ENCODE peak calls at places on chromosomes 2 and 18, in six cellular contexts. U is neuronal stem cell, H is mesenchymal stem cell, V is H9, W is trophoblast cell, I is H1. J is an unnamed sample.

GRCh38 chr2:65662654-65663432 is 230.4 kb upstream of the SPRED2 start:
- DNase-seq in U (no peak), H (peak), V (no peak), W (no peak), I (no peak), J (peak)

GRCh38 chr2:54671875-54672586 is 51.4 kb upstream of the EML6 start:
- DNase-seq in U (no peak), H (no peak), V (no peak), W (no peak), I (no peak), J (peak)

GRCh38 chr2:153101187-153101586 is 377.4 kb downstream of the RPRM start:
- DNase-seq in U (no peak), H (no peak), V (no peak), W (no peak), I (no peak), J (no peak)

GRCh38 chr2:25386662-25387478 is 45.1 kb upstream of the DNMT3A start:
- DNase-seq in U (no peak), H (no peak), V (no peak), W (no peak), I (no peak), J (no peak)

GRCh38 chr2:12721571-12722444 is 5.1 kb downstream of the TRIB2 start:
- DNase-seq in U (no peak), H (no peak), V (no peak), W (no peak), I (no peak), J (peak)

GRCh38 chr2:8494589-8494988 is 187.3 kb upstream of the ID2 start:
- DNase-seq in U (no peak), H (no peak), V (no peak), W (no peak), I (no peak), J (no peak)

GRCh38 chr2:191218292-191218898 is 26.8 kb upstream of the MYO1B start:
- DNase-seq in U (peak), H (peak), V (peak), W (peak), I (peak), J (peak)

GRCh38 chr2:9228781-9229469 is 22.3 kb downstream of the ASAP2 start:
- DNase-seq in U (no peak), H (no peak), V (no peak), W (no peak), I (peak), J (no peak)

GRCh38 chr2:233079473-233079877 is 19.3 kb downstream of the INPP5D start:
- DNase-seq in U (no peak), H (no peak), V (no peak), W (no peak), I (no peak), J (no peak)

GRCh38 chr2:236286866-236287545 is 22.8 kb upstream of the ASB18 start:
- DNase-seq in U (no peak), H (peak), V (no peak), W (no peak), I (no peak), J (no peak)

GRCh38 chr18:38750786-38751185 is 1185.2 kb upstream of the CELF4 start:
- DNase-seq in U (no peak), H (no peak), V (no peak), W (no peak), I (no peak), J (no peak)

GRCh38 chr2:231666171-231667095 is 41.9 kb upstream of the PTMA start:
- DNase-seq in U (no peak), H (peak), V (peak), W (peak), I (peak), J (peak)

GRCh38 chr2:8849322-8849721 is 11.9 kb upstream of the KIDINS220 start:
- DNase-seq in U (no peak), H (peak), V (no peak), W (no peak), I (no peak), J (peak)

GRCh38 chr2:220941683-220942082 is 630.4 kb downstream of the EPHA4 start:
- DNase-seq in U (no peak), H (no peak), V (no peak), W (no peak), I (no peak), J (no peak)

GRCh38 chr2:236694125-236694888 is 124.7 kb downstream of the ACKR3 start:
- DNase-seq in U (no peak), H (peak), V (no peak), W (no peak), I (no peak), J (no peak)

GRCh38 chr2:98114643-98115355 is 27.8 kb downstream of the VWA3B start:
- DNase-seq in U (peak), H (no peak), V (no peak), W (no peak), I (no peak), J (no peak)

GRCh38 chr2:172856561-172856960 is 120.9 kb downstream of the RAPGEF4 start:
- DNase-seq in U (no peak), H (no peak), V (no peak), W (no peak), I (no peak), J (no peak)

GRCh38 chr2:210956101-210956500 is 399.7 kb downstream of the CPS1 start:
- DNase-seq in U (no peak), H (no peak), V (no peak), W (no peak), I (no peak), J (no peak)

GRCh38 chr18:989423-989822 is 84.8 kb downstream of the ADCYAP1 start:
- DNase-seq in U (no peak), H (no peak), V (no peak), W (no peak), I (no peak), J (no peak)

GRCh38 chr18:61948842-61949438 is 56.1 kb upstream of the RNF152 start:
- DNase-seq in U (no peak), H (peak), V (no peak), W (no peak), I (no peak), J (no peak)

GRCh38 chr2:239994086-239994485 is 31.1 kb downstream of the NDUFA10 start:
- DNase-seq in U (no peak), H (no peak), V (no peak), W (no peak), I (no peak), J (no peak)

GRCh38 chr2:236916181-236916580 is 169.5 kb upstream of the COPS8 start:
- DNase-seq in U (no peak), H (no peak), V (no peak), W (no peak), I (no peak), J (no peak)

GRCh38 chr18:61727241-61727640 is 165.6 kb downstream of the RNF152 start:
- DNase-seq in U (no peak), H (peak), V (no peak), W (no peak), I (no peak), J (peak)

GRCh38 chr2:122341007-122341406 is 585.6 kb downstream of the TSN start:
- DNase-seq in U (no peak), H (no peak), V (no peak), W (no peak), I (no peak), J (no peak)

GRCh38 chr18:79941473-79942119 is 9.9 kb downstream of the SLC66A2 start:
- DNase-seq in U (no peak), H (no peak), V (peak), W (no peak), I (no peak), J (no peak)

GRCh38 chr2:42835577-42836371 is 43.4 kb upstream of the HAAO start:
- DNase-seq in U (no peak), H (peak), V (no peak), W (peak), I (peak), J (peak)

GRCh38 chr2:83971547-83971946 is 487.5 kb downstream of the SUCLG1 start:
- DNase-seq in U (no peak), H (no peak), V (no peak), W (peak), I (no peak), J (no peak)

GRCh38 chr2:122643725-122644329 is 888.4 kb downstream of the TSN start:
- DNase-seq in U (no peak), H (peak), V (no peak), W (no peak), I (no peak), J (peak)

GRCh38 chr2:85433511-85434089 is 15.1 kb downstream of the SH2D6 start:
- DNase-seq in U (no peak), H (peak), V (no peak), W (no peak), I (no peak), J (peak)

GRCh38 chr2:96084006-96084857 is 32.1 kb downstream of the ADRA2B start:
- DNase-seq in U (no peak), H (no peak), V (peak), W (no peak), I (peak), J (no peak)

GRCh38 chr2:16625201-16625729 is 40.4 kb downstream of the CYRIA start:
- DNase-seq in U (no peak), H (peak), V (no peak), W (no peak), I (no peak), J (no peak)

GRCh38 chr2:203453858-203454451 is 81.1 kb downstream of the RAPH1 start:
- DNase-seq in U (peak), H (peak), V (no peak), W (no peak), I (no peak), J (peak)

GRCh38 chr18:26956894-26957293 is 91.4 kb upstream of the AQP4 start:
- DNase-seq in U (no peak), H (no peak), V (peak), W (no peak), I (peak), J (no peak)

GRCh38 chr2:150286730-150287362 is 200.6 kb downstream of the RND3 start:
- DNase-seq in U (no peak), H (no peak), V (peak), W (no peak), I (no peak), J (peak)
- H4K91ac ChIP-seq in U (no peak), H (no peak), V (no peak), W (no peak), I (no peak), J (no peak)

DNA sequence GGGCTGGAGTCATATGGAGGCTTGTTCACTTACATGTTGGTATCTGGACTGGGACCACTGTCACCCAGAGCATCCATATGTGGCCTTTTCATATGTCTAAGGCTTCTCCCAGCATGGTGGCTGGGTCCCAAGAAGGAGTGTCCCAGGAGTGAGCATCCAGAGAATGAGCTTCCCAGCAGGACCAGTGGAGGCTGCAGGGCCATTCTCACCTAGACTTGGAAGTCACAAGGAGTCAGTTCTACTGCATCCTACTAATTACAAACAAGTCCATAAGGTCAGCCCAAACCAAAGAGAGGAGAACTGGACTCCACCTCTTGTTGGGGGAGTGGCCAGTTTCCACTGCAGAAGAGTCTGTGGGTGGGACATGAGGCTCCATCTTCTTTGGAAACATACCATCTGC is 5.1 kb upstream of the TEX51 start:
- DNase-seq in U (no peak), H (no peak), V (peak), W (no peak), I (no peak), J (no peak)
- H3K18ac ChIP-seq in U (no peak), H (no peak), V (no peak), W (no peak), I (no peak), J (no peak)

GRCh38 chr18:28143725-28144124 is 33.2 kb downstream of the CDH2 start:
- DNase-seq in U (no peak), H (no peak), V (no peak), W (no peak), I (no peak), J (no peak)

GRCh38 chr18:28151434-28151833 is 25.5 kb downstream of the CDH2 start:
- DNase-seq in U (no peak), H (no peak), V (no peak), W (no peak), I (no peak), J (no peak)

GRCh38 chr18:28150925-28151324 is 26.0 kb downstream of the CDH2 start:
- DNase-seq in U (no peak), H (no peak), V (no peak), W (no peak), I (no peak), J (no peak)

GRCh38 chr18:28149810-28150420 is 27.0 kb downstream of the CDH2 start:
- DNase-seq in U (no peak), H (no peak), V (no peak), W (no peak), I (no peak), J (no peak)

GRCh38 chr18:28147674-28148171 is 29.2 kb downstream of the CDH2 start:
- DNase-seq in U (no peak), H (peak), V (no peak), W (no peak), I (no peak), J (peak)
- H4K91ac ChIP-seq in U (no peak), H (no peak), V (no peak), W (no peak), I (no peak), J (no peak)

DNA sequence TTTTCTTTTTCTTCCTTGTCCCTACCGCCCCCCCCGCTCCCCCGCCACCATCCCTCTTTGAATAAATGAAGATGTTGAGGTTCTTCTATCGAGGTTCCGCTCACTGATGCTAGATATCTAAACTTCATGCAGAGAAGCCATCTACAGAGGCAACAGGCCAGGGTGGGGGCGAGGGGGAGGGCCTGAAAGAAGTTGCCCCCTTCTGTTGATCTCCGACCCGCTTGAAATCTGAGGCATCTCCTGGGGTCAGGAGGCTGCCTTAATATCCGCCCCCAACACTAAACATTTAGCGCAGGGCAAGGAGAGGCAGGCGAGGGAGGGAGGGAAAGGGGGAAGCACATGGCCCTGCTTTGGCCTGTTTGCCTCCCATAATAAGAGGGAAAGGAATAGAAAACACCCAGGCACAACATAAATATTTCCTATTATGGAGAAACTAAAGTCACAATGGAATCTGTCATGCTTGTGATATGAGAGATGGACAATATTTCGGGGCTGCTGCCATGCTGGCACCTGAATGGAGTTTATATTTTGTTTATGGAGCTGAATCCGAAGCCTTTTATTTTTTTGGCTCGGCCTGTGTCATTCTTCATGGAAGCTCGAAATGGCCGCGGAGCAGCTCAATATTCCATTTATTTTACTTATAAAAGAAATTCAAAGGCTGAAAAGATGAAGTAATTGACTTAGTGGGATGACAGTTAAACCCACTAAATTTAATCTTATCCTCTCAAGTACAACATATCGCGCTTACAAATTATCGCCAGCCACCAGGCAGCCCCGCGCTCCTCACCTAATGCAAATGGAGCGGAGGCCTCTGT is 221.1 kb downstream of the INSIG2 start:
- DNase-seq in U (no peak), H (no peak), V (no peak), W (no peak), I (no peak), J (no peak)
- H3K18ac ChIP-seq in U (peak), H (no peak), V (peak), W (no peak), I (no peak), J (no peak)

GRCh38 chr18:77145364-77145901 is 12.8 kb upstream of the MBP start:
- DNase-seq in U (no peak), H (no peak), V (peak), W (no peak), I (no peak), J (no peak)
- H4K91ac ChIP-seq in U (no peak), H (no peak), V (no peak), W (no peak), I (no peak), J (no peak)

DNA sequence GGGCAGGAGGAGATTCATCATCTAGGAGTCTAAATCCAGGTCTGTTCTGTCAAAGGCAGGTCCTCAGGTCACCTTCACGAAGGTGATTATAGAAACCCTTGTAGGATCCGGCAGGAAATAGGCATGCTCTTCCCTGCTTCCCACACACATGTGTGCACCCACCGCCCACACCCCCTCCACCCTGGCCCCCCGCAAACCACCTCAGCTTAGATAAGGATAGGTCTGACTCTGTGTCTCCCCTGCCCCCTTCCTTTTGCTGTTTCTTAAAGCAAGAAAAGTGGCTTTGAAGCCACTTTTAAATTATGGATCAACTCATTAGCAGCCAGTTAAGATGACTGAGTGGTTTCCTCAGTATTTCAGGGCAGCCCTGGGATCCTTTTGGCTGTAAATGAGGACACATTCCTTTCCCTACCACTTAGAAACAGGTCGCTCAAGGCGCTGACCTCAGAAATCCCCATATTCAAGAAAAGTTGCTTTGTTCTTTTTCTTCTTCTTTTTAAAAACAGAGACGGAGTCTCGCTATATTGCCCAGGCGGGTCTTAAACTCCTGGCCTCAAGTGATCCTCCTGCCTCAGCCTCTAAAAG is 14.5 kb upstream of the CIB4 start:
- DNase-seq in U (no peak), H (no peak), V (peak), W (no peak), I (no peak), J (no peak)
- H3K18ac ChIP-seq in U (no peak), H (no peak), V (no peak), W (no peak), I (peak), J (no peak)

GRCh38 chr2:145049475-145049874 is 529.6 kb upstream of the ZEB2 start:
- DNase-seq in U (no peak), H (no peak), V (no peak), W (no peak), I (no peak), J (no peak)
- H4K91ac ChIP-seq in U (no peak), H (peak), V (no peak), W (no peak), I (no peak), J (no peak)

J was measured in IMR-90.